ENCODE peak calls at places on chromosomes 4 and X, in eight cellular contexts. One of them, this sample, is unnamed.

GRCh38 chrX:40496728-40497127 is 84.0 kb upstream of the ATP6AP2 start:
- DNase-seq in ELR: peak
- DNase-seq in activated CD4-positive, alpha-beta T cell treated with anti-CD3 and anti-CD28 coated beads, Interleukin-2, amount 10 ng/mL, durations not matched to agents 7 days and 5 days: no peak
- DNase-seq in choroid plexus epithelial cell: peak
- DNase-seq in PC-9: no peak
- DNase-seq in ovary: peak
- DNase-seq in Daoy: no peak
- DNase-seq in tibial artery: no peak
- DNase-seq in this sample: no peak

GRCh38 chr4:96293806-96294205 is 453.9 kb downstream of the PDHA2 start:
- DNase-seq in ELR: no peak
- DNase-seq in activated CD4-positive, alpha-beta T cell treated with anti-CD3 and anti-CD28 coated beads, Interleukin-2, amount 10 ng/mL, durations not matched to agents 7 days and 5 days: no peak
- DNase-seq in choroid plexus epithelial cell: peak
- DNase-seq in PC-9: no peak
- DNase-seq in ovary: no peak
- DNase-seq in Daoy: no peak
- DNase-seq in tibial artery: no peak
- DNase-seq in this sample: no peak

GRCh38 chrX:46573896-46574336 is 351 bp downstream of the CHST7 start:
- DNase-seq in ELR: peak
- DNase-seq in activated CD4-positive, alpha-beta T cell treated with anti-CD3 and anti-CD28 coated beads, Interleukin-2, amount 10 ng/mL, durations not matched to agents 7 days and 5 days: peak
- DNase-seq in choroid plexus epithelial cell: peak
- DNase-seq in PC-9: no peak
- DNase-seq in ovary: peak
- DNase-seq in Daoy: peak
- DNase-seq in tibial artery: peak
- DNase-seq in this sample: no peak

GRCh38 chr4:38366451-38366850 is 297.5 kb upstream of the KLF3 start:
- DNase-seq in ELR: no peak
- DNase-seq in activated CD4-positive, alpha-beta T cell treated with anti-CD3 and anti-CD28 coated beads, Interleukin-2, amount 10 ng/mL, durations not matched to agents 7 days and 5 days: no peak
- DNase-seq in choroid plexus epithelial cell: no peak
- DNase-seq in PC-9: no peak
- DNase-seq in ovary: no peak
- DNase-seq in Daoy: peak
- DNase-seq in tibial artery: peak
- DNase-seq in this sample: no peak

GRCh38 chr4:145099653-145100052 is 1.5 kb downstream of the ABCE1 start:
- DNase-seq in ELR: peak
- DNase-seq in activated CD4-positive, alpha-beta T cell treated with anti-CD3 and anti-CD28 coated beads, Interleukin-2, amount 10 ng/mL, durations not matched to agents 7 days and 5 days: no peak
- DNase-seq in choroid plexus epithelial cell: no peak
- DNase-seq in PC-9: no peak
- DNase-seq in ovary: no peak
- DNase-seq in Daoy: no peak
- DNase-seq in tibial artery: no peak
- DNase-seq in this sample: no peak

GRCh38 chrX:133668225-133668931 is 253.1 kb upstream of the GPC4 start:
- DNase-seq in ELR: no peak
- DNase-seq in activated CD4-positive, alpha-beta T cell treated with anti-CD3 and anti-CD28 coated beads, Interleukin-2, amount 10 ng/mL, durations not matched to agents 7 days and 5 days: no peak
- DNase-seq in choroid plexus epithelial cell: peak
- DNase-seq in PC-9: peak
- DNase-seq in ovary: no peak
- DNase-seq in Daoy: peak
- DNase-seq in tibial artery: no peak
- DNase-seq in this sample: no peak

GRCh38 chr4:163121689-163122088 is 45.0 kb downstream of the NAF1 start:
- DNase-seq in ELR: peak
- DNase-seq in activated CD4-positive, alpha-beta T cell treated with anti-CD3 and anti-CD28 coated beads, Interleukin-2, amount 10 ng/mL, durations not matched to agents 7 days and 5 days: no peak
- DNase-seq in choroid plexus epithelial cell: peak
- DNase-seq in PC-9: no peak
- DNase-seq in ovary: no peak
- DNase-seq in Daoy: no peak
- DNase-seq in tibial artery: no peak
- DNase-seq in this sample: no peak

GRCh38 chr4:90951037-90951436 is 823.8 kb downstream of the CCSER1 start:
- DNase-seq in ELR: peak
- DNase-seq in activated CD4-positive, alpha-beta T cell treated with anti-CD3 and anti-CD28 coated beads, Interleukin-2, amount 10 ng/mL, durations not matched to agents 7 days and 5 days: no peak
- DNase-seq in choroid plexus epithelial cell: peak
- DNase-seq in PC-9: peak
- DNase-seq in ovary: no peak
- DNase-seq in Daoy: peak
- DNase-seq in tibial artery: no peak
- DNase-seq in this sample: peak

GRCh38 chr4:148574066-148574465 is 131.9 kb upstream of the NR3C2 start:
- DNase-seq in ELR: no peak
- DNase-seq in activated CD4-positive, alpha-beta T cell treated with anti-CD3 and anti-CD28 coated beads, Interleukin-2, amount 10 ng/mL, durations not matched to agents 7 days and 5 days: no peak
- DNase-seq in choroid plexus epithelial cell: no peak
- DNase-seq in PC-9: no peak
- DNase-seq in ovary: no peak
- DNase-seq in Daoy: no peak
- DNase-seq in tibial artery: no peak
- DNase-seq in this sample: no peak

GRCh38 chr4:2623442-2623841 is 87.0 kb downstream of the FAM193A start:
- DNase-seq in ELR: no peak
- DNase-seq in activated CD4-positive, alpha-beta T cell treated with anti-CD3 and anti-CD28 coated beads, Interleukin-2, amount 10 ng/mL, durations not matched to agents 7 days and 5 days: no peak
- DNase-seq in choroid plexus epithelial cell: no peak
- DNase-seq in PC-9: no peak
- DNase-seq in ovary: no peak
- DNase-seq in Daoy: no peak
- DNase-seq in tibial artery: peak
- DNase-seq in this sample: no peak

GRCh38 chr4:105859233-105859632 is 36.0 kb upstream of the NPNT start:
- DNase-seq in ELR: peak
- DNase-seq in activated CD4-positive, alpha-beta T cell treated with anti-CD3 and anti-CD28 coated beads, Interleukin-2, amount 10 ng/mL, durations not matched to agents 7 days and 5 days: no peak
- DNase-seq in choroid plexus epithelial cell: peak
- DNase-seq in PC-9: no peak
- DNase-seq in ovary: no peak
- DNase-seq in Daoy: peak
- DNase-seq in tibial artery: no peak
- DNase-seq in this sample: no peak

GRCh38 chr4:72505314-72505744 is 63.7 kb downstream of the ADAMTS3 start:
- DNase-seq in ELR: peak
- DNase-seq in activated CD4-positive, alpha-beta T cell treated with anti-CD3 and anti-CD28 coated beads, Interleukin-2, amount 10 ng/mL, durations not matched to agents 7 days and 5 days: no peak
- DNase-seq in choroid plexus epithelial cell: peak
- DNase-seq in PC-9: peak
- DNase-seq in ovary: no peak
- DNase-seq in Daoy: peak
- DNase-seq in tibial artery: no peak
- DNase-seq in this sample: no peak

GRCh38 chr4:823761-824460 is 2.0 kb downstream of the CPLX1 start:
- DNase-seq in ELR: no peak
- DNase-seq in activated CD4-positive, alpha-beta T cell treated with anti-CD3 and anti-CD28 coated beads, Interleukin-2, amount 10 ng/mL, durations not matched to agents 7 days and 5 days: no peak
- DNase-seq in choroid plexus epithelial cell: no peak
- DNase-seq in PC-9: no peak
- DNase-seq in ovary: no peak
- DNase-seq in Daoy: no peak
- DNase-seq in tibial artery: no peak
- DNase-seq in this sample: no peak

GRCh38 chr4:182258441-182259031 is 15.3 kb downstream of the TENM3 start:
- DNase-seq in ELR: no peak
- DNase-seq in activated CD4-positive, alpha-beta T cell treated with anti-CD3 and anti-CD28 coated beads, Interleukin-2, amount 10 ng/mL, durations not matched to agents 7 days and 5 days: no peak
- DNase-seq in choroid plexus epithelial cell: no peak
- DNase-seq in PC-9: no peak
- DNase-seq in ovary: no peak
- DNase-seq in Daoy: no peak
- DNase-seq in tibial artery: no peak
- DNase-seq in this sample: no peak

GRCh38 chr4:8832130-8832930 is 39.3 kb downstream of the HMX1 start:
- DNase-seq in ELR: no peak
- DNase-seq in activated CD4-positive, alpha-beta T cell treated with anti-CD3 and anti-CD28 coated beads, Interleukin-2, amount 10 ng/mL, durations not matched to agents 7 days and 5 days: no peak
- DNase-seq in choroid plexus epithelial cell: peak
- DNase-seq in PC-9: no peak
- DNase-seq in ovary: peak
- DNase-seq in Daoy: no peak
- DNase-seq in tibial artery: peak
- DNase-seq in this sample: no peak

This sample was measured in keratinocyte.